ENCODE peak calls at places on chromosome 13, in four cellular contexts. One of them, this sample, is unnamed.

GRCh38 chr13:99426426-99426825 is 74.8 kb upstream of the TM9SF2 start:
- DNase-seq in HFF-Myc: no peak
- DNase-seq in DND-41: no peak
- DNase-seq in ureter: peak
- DNase-seq in this sample: no peak

GRCh38 chr13:42814868-42815267 is 33.5 kb downstream of the FAM216B start:
- DNase-seq in HFF-Myc: peak
- DNase-seq in DND-41: no peak
- DNase-seq in ureter: no peak
- DNase-seq in this sample: no peak

GRCh38 chr13:100836696-100837095 is 162.1 kb upstream of the TMTC4 start:
- DNase-seq in HFF-Myc: no peak
- DNase-seq in DND-41: no peak
- DNase-seq in ureter: no peak
- DNase-seq in this sample: no peak

GRCh38 chr13:40446365-40446764 is 220.1 kb downstream of the FOXO1 start:
- DNase-seq in HFF-Myc: peak
- DNase-seq in DND-41: no peak
- DNase-seq in ureter: no peak
- DNase-seq in this sample: no peak

GRCh38 chr13:94169783-94170513 is 309.5 kb downstream of the DCT start:
- DNase-seq in HFF-Myc: no peak
- DNase-seq in DND-41: no peak
- DNase-seq in ureter: no peak
- DNase-seq in this sample: no peak

GRCh38 chr13:78816592-78816991 is 157.6 kb upstream of the OBI1 start:
- DNase-seq in HFF-Myc: no peak
- DNase-seq in DND-41: no peak
- DNase-seq in ureter: no peak
- DNase-seq in this sample: no peak

GRCh38 chr13:23378009-23378632 is 55.4 kb downstream of the SACS start:
- DNase-seq in HFF-Myc: peak
- DNase-seq in DND-41: peak
- DNase-seq in ureter: peak
- DNase-seq in this sample: peak

GRCh38 chr13:30831515-30831914 is 74.6 kb upstream of the MEDAG start:
- DNase-seq in HFF-Myc: no peak
- DNase-seq in DND-41: no peak
- DNase-seq in ureter: no peak
- DNase-seq in this sample: no peak

GRCh38 chr13:30441304-30441703 is 19.0 kb downstream of the UBE2L5 start:
- DNase-seq in HFF-Myc: no peak
- DNase-seq in DND-41: no peak
- DNase-seq in ureter: no peak
- DNase-seq in this sample: no peak

GRCh38 chr13:98643479-98643878 is 66.6 kb upstream of the STK24 start:
- DNase-seq in HFF-Myc: no peak
- DNase-seq in DND-41: no peak
- DNase-seq in ureter: no peak
- DNase-seq in this sample: no peak

GRCh38 chr13:27406178-27406939 is 18.1 kb upstream of the GTF3A start:
- DNase-seq in HFF-Myc: no peak
- DNase-seq in DND-41: peak
- DNase-seq in ureter: no peak
- DNase-seq in this sample: peak

This sample was measured in Kasumi-1.